ENCODE peak calls at places on chromosomes 16 and 17, in six cellular contexts. B, O, X, H, Q and S are unnamed samples.

GRCh38 chr16:87560428-87561199 is 41.7 kb upstream of the JPH3 start:
- DNase-seq in B (no peak), O (no peak), X (peak; percentile 51), H (no peak), Q (peak; percentile 73), S (no peak)

GRCh38 chr17:62098623-62099231 is 33.6 kb upstream of the MED13 start:
- DNase-seq in B (no peak), O (no peak), X (no peak), H (no peak), Q (no peak), S (no peak)

GRCh38 chr17:64534187-64534586 is 27.4 kb downstream of the CEP95 start:
- DNase-seq in B (no peak), O (no peak), X (no peak), H (peak; percentile 10), Q (no peak), S (no peak)

GRCh38 chr17:2697611-2698162 is 13.9 kb downstream of the CLUH start:
- DNase-seq in B (no peak), O (no peak), X (peak; percentile 7), H (no peak), Q (no peak), S (no peak)

GRCh38 chr16:16092925-16093624 is 130.2 kb downstream of the ABCC6 start:
- DNase-seq in B (no peak), O (no peak), X (no peak), H (no peak), Q (no peak), S (peak; percentile 69)

GRCh38 chr17:40448213-40448638 is 5.0 kb downstream of the IGFBP4 start:
- DNase-seq in B (peak; percentile 39), O (no peak), X (peak; percentile 54), H (no peak), Q (peak; percentile 70), S (no peak)

GRCh38 chr17:15452746-15453145 is 14.7 kb downstream of the CDRT4 start:
- DNase-seq in B (no peak), O (no peak), X (no peak), H (no peak), Q (no peak), S (no peak)

GRCh38 chr16:88432753-88433152 is 20.3 kb upstream of the ZFPM1 start:
- DNase-seq in B (no peak), O (no peak), X (no peak), H (no peak), Q (no peak), S (no peak)

GRCh38 chr17:49545007-49545660 is 30.5 kb upstream of the NXPH3 start:
- DNase-seq in B (no peak), O (no peak), X (no peak), H (no peak), Q (no peak), S (no peak)

GRCh38 chr17:31408586-31408985 is 17.1 kb downstream of the RAB11FIP4 start:
- DNase-seq in B (no peak), O (no peak), X (no peak), H (no peak), Q (no peak), S (no peak)

GRCh38 chr16:72937916-72938315 is 110.0 kb downstream of the ZFHX3 start:
- DNase-seq in B (no peak), O (no peak), X (no peak), H (no peak), Q (no peak), S (no peak)

GRCh38 chr17:63973930-63974593 is 1.3 kb upstream of the SCN4A start:
- DNase-seq in B (no peak), O (no peak), X (peak; percentile 26), H (peak; percentile 45), Q (no peak), S (no peak)

GRCh38 chr17:4896332-4897197 is 2.8 kb upstream of the C17orf107 start:
- DNase-seq in B (no peak), O (no peak), X (no peak), H (no peak), Q (no peak), S (no peak)

GRCh38 chr17:42315402-42316156 is 27.3 kb downstream of the STAT5A start:
- DNase-seq in B (no peak), O (no peak), X (peak; percentile 26), H (no peak), Q (no peak), S (no peak)

GRCh38 chr17:55706808-55707773 is 15.6 kb downstream of the TMEM100 start:
- DNase-seq in B (no peak), O (no peak), X (no peak), H (no peak), Q (no peak), S (no peak)

GRCh38 chr17:36856921-36857381 is 80.3 kb upstream of the LHX1 start:
- DNase-seq in B (no peak), O (no peak), X (no peak), H (no peak), Q (no peak), S (no peak)

DNA sequence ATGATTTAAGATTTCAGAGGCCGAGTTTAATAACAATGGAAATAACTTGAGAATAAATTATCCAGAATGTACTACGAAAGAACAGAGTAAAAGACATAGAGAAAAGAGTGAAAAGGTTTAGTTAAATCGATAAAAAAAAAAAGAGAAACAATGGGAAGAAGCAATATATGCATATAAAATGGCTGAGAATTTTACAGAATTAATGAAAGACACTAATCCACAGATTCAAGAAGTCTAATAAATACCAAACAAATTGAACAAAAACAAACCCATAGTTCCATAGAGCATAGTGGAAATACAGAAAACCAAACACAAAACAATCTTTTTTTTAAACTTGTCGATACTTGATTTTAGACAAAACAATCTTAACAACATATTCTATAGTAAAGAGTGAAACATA is 1.7 kb downstream of the PSME3IP1 start:
- DNase-seq in B (no peak), O (no peak), X (no peak), H (no peak), Q (no peak), S (no peak)
- H3K4me3 ChIP-seq in B (peak overlapping the region; percentile 93), O (no peak overlapping the region), X (no peak overlapping the region), H (no peak overlapping the region), Q (no peak overlapping the region), S (no peak overlapping the region)

DNA sequence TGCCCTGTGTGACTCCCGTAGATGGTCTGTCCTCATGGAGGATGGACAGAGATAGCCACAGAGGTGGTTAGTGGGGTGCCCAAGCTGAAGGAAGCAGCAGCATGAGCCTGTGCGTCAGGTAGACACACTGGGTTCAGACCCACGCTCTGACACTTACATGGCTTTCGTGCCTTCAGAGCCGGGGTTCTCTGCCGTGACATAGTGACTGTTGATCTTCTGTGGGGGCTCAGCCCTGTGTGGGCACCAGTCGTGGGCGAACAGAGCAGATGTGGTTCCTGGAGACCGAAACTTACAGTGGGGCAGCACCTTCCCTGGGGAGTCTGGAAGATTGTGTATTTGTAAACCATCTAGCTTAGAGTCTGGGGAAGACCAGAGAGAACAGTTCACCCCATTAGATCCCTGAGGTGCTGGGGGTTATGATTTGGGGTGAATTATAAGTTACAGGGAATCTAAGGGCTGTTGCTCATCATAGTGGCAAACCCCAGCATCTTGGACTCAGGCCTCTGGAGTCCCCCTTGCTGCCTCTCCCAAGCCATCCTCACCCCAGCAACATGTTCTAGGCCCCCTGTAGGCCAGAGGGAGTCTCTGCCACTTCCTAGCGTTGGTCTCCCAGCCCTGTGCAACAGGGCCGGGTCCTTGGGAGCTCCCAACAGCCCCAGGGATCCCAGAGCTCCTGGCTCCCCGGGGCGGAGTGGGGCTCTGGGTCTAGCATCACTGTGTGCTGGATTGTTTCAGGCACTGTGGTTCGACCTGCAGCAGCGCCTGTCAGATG is 28.6 kb downstream of the NECAB2 start:
- DNase-seq in B (no peak), O (no peak), X (no peak), H (no peak), Q (no peak), S (no peak)
- TF ChIP-seq CTCF in B (peak; percentile 26), O (no peak), X (no peak), H (no peak), Q (no peak), S (no peak)

GRCh38 chr16:11581677-11582076 is 5.0 kb downstream of the LITAF start:
- DNase-seq in B (no peak), O (no peak), X (no peak), H (no peak), Q (no peak), S (no peak)

GRCh38 chr16:11585460-11586374 is 1.0 kb downstream of the LITAF start:
- DNase-seq in B (peak; percentile 53), O (no peak), X (peak; percentile 51), H (no peak), Q (peak; percentile 54), S (no peak)

GRCh38 chr16:11582157-11582814 is 4.4 kb downstream of the LITAF start:
- DNase-seq in B (no peak), O (no peak), X (no peak), H (no peak), Q (no peak), S (no peak)

GRCh38 chr16:11583171-11583570 is 3.5 kb downstream of the LITAF start:
- DNase-seq in B (no peak), O (no peak), X (no peak), H (no peak), Q (no peak), S (no peak)

DNA sequence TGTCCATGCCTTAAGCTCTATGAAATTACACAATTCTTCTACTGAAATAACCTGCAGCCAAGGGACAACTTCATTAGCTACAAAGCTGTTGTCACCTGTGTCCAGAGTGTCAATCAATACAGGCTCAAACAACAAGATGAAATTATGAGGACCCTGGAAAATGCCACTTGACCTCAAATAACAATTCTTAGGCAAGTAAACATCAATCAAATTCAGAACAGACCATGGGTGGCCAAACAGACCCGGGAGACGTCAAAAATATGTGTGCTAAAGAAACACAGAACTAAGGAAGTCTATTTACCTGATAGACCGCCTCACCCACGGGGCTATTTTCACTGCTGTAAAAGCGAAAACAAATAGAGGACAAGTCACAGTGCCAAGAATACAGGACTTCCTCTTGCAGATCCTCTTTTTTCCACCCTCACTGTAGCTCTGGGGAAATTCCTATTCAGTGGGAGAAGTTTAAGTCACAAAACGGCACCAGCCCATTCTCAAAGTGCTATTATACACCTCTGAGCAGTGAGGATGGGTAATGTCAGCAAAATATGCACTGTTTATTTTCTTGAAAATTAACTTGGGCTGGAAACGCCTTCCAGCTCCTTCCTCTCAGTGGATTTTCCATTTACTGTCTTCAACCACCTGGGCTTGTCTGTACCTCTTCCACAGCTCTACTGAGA is 2.7 kb downstream of the LITAF start:
- DNase-seq in B (peak; percentile 52), O (no peak), X (peak; percentile 67), H (no peak), Q (peak; percentile 79), S (no peak)
- H3K4me3 ChIP-seq in B (peak overlapping the region; percentile 96), O (peak overlapping the region; percentile 21), X (peak overlapping the region; percentile 71), H (peak overlapping the region; percentile 28), Q (peak overlapping the region; percentile 78), S (no peak overlapping the region)

DNA sequence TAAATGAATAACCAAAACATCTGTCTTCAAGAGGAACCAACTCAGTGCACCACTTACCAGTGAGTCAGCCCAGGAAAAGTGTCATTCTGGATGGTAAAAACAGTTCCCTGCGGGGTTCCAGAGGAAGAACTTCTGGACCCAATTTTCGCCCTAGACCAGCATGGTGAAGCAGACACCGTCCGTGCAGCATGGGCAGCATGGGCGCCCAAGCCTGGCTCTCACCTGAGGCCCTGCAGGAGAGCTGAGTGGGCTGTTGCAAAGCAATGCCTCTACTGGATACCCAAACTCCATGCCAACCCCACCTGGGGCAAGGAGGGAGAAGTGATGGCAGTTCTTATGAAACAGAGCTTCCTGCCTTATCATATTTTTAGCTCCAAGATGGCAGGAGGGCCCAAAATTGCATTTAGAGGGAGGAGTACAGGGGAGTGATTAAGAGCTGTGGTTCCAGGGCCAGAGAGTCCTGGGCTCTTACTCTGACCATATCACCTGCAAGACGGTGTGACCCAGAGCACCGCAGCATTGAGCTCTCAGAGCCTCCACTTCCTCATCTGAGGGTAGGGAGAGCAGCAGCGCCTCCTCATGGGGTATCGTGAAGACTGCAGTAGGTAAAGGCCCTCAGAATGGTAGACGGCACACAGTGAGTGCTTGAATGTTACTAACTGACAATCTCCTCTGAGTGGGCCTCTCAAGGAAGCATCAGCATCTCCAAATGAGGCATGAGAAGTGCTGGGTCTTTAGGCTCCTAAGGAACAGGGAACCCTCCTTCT is 16.6 kb upstream of the INPP5K start:
- DNase-seq in B (no peak), O (no peak), X (no peak), H (no peak), Q (no peak), S (no peak)
- TF ChIP-seq CTCF in B (peak; percentile 52), O (peak; percentile 37), X (peak; percentile 17), H (peak; percentile 30), Q (no peak), S (peak; percentile 47)